ENCODE peak calls at places on chromosome 2, in nine cellular contexts. K is adrenal gland, H is breast epithelium, F is HFF-Myc, G is colonic mucosa, Z is heart left ventricle, L is lower lobe of right lung, T is fibroblast of lung, N is kidney epithelial cell. E is an unnamed sample.

GRCh38 chr2:60029248-60029883 is 524.1 kb downstream of the BCL11A start:
- DNase-seq in K (no peak), H (no peak), F (no peak), G (no peak), Z (no peak), L (no peak), T (no peak), N (no peak), E (no peak)

GRCh38 chr2:231421051-231421580 is 25.6 kb downstream of the B3GNT7 start:
- DNase-seq in K (no peak), H (no peak), F (no peak), G (no peak), Z (no peak), L (no peak), T (no peak), N (no peak), E (no peak)

GRCh38 chr2:228083131-228083530 is 98.4 kb downstream of the SPHKAP start:
- DNase-seq in K (no peak), H (no peak), F (no peak), G (no peak), Z (no peak), L (no peak), T (no peak), N (no peak), E (no peak)

GRCh38 chr2:158990397-158991209 is 22.2 kb downstream of the TANC1 start:
- DNase-seq in K (no peak), H (no peak), F (peak), G (no peak), Z (no peak), L (no peak), T (peak), N (peak), E (peak)

GRCh38 chr2:136057802-136058140 is 60.2 kb downstream of the CXCR4 start:
- DNase-seq in K (no peak), H (no peak), F (no peak), G (no peak), Z (no peak), L (no peak), T (no peak), N (no peak), E (no peak)

GRCh38 chr2:73897934-73898333 is 5.1 kb downstream of the ACTG2 start:
- DNase-seq in K (no peak), H (no peak), F (no peak), G (no peak), Z (no peak), L (no peak), T (no peak), N (no peak), E (no peak)

GRCh38 chr2:120238728-120239487 is 13.7 kb upstream of the RALB start:
- DNase-seq in K (peak), H (peak), F (no peak), G (peak), Z (peak), L (no peak), T (peak), N (no peak), E (peak)

GRCh38 chr2:223935459-223936125 is 9.5 kb downstream of the WDFY1 start:
- DNase-seq in K (no peak), H (no peak), F (no peak), G (no peak), Z (no peak), L (no peak), T (no peak), N (no peak), E (no peak)

GRCh38 chr2:186611526-186611925 is 21.7 kb downstream of the ITGAV start:
- DNase-seq in K (no peak), H (no peak), F (no peak), G (no peak), Z (no peak), L (no peak), T (no peak), N (no peak), E (no peak)

GRCh38 chr2:237012021-237012420 is 73.7 kb upstream of the COPS8 start:
- DNase-seq in K (no peak), H (no peak), F (no peak), G (no peak), Z (no peak), L (no peak), T (no peak), N (no peak), E (no peak)

GRCh38 chr2:46775722-46776121 is 139.9 kb downstream of the MCFD2 start:
- DNase-seq in K (no peak), H (no peak), F (no peak), G (no peak), Z (no peak), L (no peak), T (no peak), N (no peak), E (peak)

GRCh38 chr2:70123829-70124117 is 36.5 kb downstream of the PCBP1 start:
- DNase-seq in K (no peak), H (no peak), F (no peak), G (no peak), Z (no peak), L (no peak), T (no peak), N (no peak), E (no peak)

GRCh38 chr2:109196081-109196875 is 67.3 kb downstream of the SH3RF3 start:
- DNase-seq in K (peak), H (peak), F (no peak), G (no peak), Z (no peak), L (no peak), T (no peak), N (no peak), E (no peak)

GRCh38 chr2:112784199-112785189 is at the start of gene IL1A:
- DNase-seq in K (no peak), H (no peak), F (no peak), G (peak), Z (no peak), L (no peak), T (peak), N (no peak), E (peak)

GRCh38 chr2:44680983-44681481 is 260.5 kb upstream of the SIX3 start:
- DNase-seq in K (no peak), H (no peak), F (peak), G (no peak), Z (no peak), L (no peak), T (peak), N (no peak), E (no peak)

GRCh38 chr2:111647359-111647758 is 236.6 kb downstream of the ANAPC1 start:
- DNase-seq in K (no peak), H (no peak), F (no peak), G (no peak), Z (no peak), L (no peak), T (no peak), N (no peak), E (no peak)
- TF ChIP-seq CTCF in K (no peak), H (no peak), F (no peak), G (no peak), Z (no peak), L (no peak), T (no peak), N (no peak), E (no peak)

DNA sequence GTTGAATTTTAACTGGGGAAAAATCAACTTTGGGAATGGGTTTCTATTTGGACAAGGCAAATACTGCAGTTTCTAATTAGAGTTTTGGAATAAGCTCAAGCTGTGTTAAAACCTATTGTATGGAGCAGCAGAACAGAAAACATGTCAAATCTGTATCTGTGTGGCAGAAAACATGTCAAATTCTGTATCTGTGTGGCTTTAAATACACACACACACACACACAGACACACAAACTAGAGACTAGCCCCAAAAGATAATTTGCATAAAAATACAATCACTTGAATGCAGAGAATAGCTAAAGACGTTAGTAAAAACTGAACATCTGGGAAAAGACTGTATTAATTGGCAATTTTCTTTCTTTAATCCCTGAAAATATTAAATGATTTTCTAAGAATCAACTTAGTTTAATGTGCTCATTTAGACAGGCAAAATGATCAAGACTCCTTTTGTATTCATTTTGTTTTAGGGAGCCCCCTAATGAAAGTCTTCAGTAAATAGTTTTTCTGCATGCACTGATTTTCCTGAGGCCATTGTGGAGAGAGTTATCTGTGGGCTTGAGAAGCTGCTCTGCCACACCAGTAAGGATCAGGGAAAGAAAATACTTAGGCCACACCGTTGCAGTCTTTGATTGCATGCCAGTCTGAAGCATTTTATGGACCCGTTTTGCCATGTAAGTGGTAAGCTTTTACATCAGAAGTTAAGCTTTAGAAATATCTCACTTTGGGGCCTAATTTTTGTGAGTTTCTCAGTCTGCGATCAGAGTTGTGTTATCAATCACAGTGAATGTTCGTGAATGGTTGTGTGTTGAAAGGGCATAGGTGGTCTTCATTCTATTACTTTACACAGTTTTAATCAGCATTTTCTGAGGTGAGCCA is 2.2 kb downstream of the SPATS2L start:
- DNase-seq in K (no peak), H (no peak), F (peak), G (no peak), Z (no peak), L (no peak), T (peak), N (no peak), E (no peak)
- H3K4me3 ChIP-seq in K (peak), H (peak), F (peak), G (peak), Z (no peak), L (peak), T (peak), N (peak), E (peak)

GRCh38 chr2:1822341-1822740 is 78.0 kb upstream of the PXDN start:
- DNase-seq in K (no peak), H (no peak), F (no peak), G (no peak), Z (no peak), L (no peak), T (no peak), N (no peak), E (no peak)

GRCh38 chr2:1825046-1825445 is 80.7 kb upstream of the PXDN start:
- DNase-seq in K (no peak), H (no peak), F (no peak), G (no peak), Z (no peak), L (no peak), T (no peak), N (no peak), E (no peak)

GRCh38 chr2:1824202-1824905 is 80.0 kb upstream of the PXDN start:
- DNase-seq in K (no peak), H (no peak), F (no peak), G (no peak), Z (peak), L (no peak), T (peak), N (no peak), E (no peak)

GRCh38 chr2:1821530-1821929 is 77.2 kb upstream of the PXDN start:
- DNase-seq in K (no peak), H (no peak), F (no peak), G (no peak), Z (no peak), L (no peak), T (no peak), N (no peak), E (no peak)

DNA sequence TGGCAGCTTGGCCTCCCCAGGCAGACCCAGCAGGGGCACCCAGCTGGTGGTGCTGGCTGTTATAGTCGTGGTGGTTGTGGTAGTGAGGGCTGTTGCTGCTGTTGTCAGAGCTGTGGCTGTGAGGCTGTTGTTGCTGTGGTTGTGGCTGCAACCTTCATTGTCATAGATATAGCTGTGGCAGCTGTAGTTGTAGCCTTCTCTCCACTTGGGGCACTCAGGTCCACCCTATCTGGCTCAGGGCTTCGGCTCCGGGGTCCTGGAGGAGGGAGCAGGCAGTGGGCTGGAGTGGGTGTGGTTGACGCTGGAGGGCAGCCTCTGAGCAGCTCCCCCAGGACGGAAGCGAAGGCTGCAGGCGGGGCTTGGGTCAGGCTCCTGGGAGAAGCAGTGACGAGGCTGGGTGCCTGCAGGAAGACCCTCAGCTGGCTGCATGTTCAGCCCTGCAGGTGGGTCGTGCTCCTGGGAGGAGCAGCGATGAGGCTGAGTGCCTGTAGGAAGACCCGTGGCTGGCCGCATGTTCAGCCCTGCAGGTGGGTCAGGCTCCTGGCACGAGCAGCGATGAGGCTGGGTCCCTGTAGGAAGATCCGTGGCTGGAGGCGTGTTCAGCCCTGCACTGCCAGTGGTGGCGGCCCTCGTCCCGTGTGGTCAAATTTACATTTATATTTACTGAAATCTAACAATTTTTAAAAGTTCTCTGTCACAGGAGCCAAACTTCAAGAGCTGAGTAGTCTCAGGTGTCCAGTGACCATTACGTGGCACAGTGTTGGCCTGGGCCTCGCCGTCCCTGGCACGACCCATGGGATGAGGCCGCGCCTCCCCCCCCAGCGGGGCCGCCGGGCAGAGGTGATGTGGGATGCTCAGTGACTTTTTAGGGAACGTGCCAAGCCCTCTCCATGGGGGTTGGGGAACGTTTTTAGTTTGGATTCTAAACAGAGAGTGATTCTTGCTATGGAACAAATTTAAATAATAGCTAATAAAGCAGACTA is 79.2 kb upstream of the PXDN start:
- DNase-seq in K (no peak), H (no peak), F (no peak), G (no peak), Z (no peak), L (no peak), T (no peak), N (no peak), E (no peak)
- TF ChIP-seq CTCF in K (no peak), H (no peak), F (no peak), G (no peak), Z (no peak), L (no peak), T (no peak), N (no peak), E (no peak)

DNA sequence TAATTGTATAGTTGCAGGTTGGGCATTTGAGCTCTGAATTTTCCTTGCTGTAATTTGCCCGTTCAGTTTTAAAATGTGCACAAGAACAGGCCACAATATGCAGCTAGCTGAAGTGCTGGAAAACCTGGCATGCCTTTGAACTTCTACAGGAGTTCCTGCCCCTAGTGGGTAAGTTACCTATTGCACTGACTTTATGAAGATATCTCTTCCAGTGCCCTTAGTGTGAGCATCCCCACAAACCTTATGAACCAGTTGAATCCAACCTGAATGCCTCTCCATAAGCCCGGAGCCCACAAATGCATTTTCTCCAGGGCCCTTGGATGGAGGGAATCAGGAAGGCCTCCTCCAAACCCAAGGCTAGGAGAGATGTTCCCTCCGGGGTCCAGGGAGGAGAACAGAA is 106.8 kb downstream of the XRCC5 start:
- DNase-seq in K (no peak), H (no peak), F (peak), G (no peak), Z (no peak), L (no peak), T (peak), N (no peak), E (peak)
- H3K4me3 ChIP-seq in K (no peak), H (no peak), F (no peak), G (no peak), Z (no peak), L (no peak), T (no peak), N (no peak), E (no peak)

GRCh38 chr2:170106441-170106840 is 71.5 kb upstream of the MYO3B start:
- DNase-seq in K (no peak), H (no peak), F (no peak), G (no peak), Z (no peak), L (no peak), T (no peak), N (no peak), E (no peak)
- TF ChIP-seq CTCF in K (no peak), H (no peak), F (no peak), G (no peak), Z (no peak), L (no peak), T (no peak), N (no peak), E (no peak)

GRCh38 chr2:12720752-12721151 is 4.0 kb downstream of the TRIB2 start:
- DNase-seq in K (no peak), H (no peak), F (no peak), G (no peak), Z (no peak), L (no peak), T (no peak), N (no peak), E (no peak)

GRCh38 chr2:12718662-12719399 is 2.1 kb downstream of the TRIB2 start:
- DNase-seq in K (no peak), H (no peak), F (no peak), G (no peak), Z (no peak), L (no peak), T (peak), N (no peak), E (no peak)

GRCh38 chr2:12719400-12720104 is 2.8 kb downstream of the TRIB2 start:
- DNase-seq in K (no peak), H (no peak), F (no peak), G (no peak), Z (no peak), L (no peak), T (peak), N (no peak), E (peak)

GRCh38 chr2:12721571-12722444 is 5.1 kb downstream of the TRIB2 start:
- DNase-seq in K (no peak), H (no peak), F (no peak), G (no peak), Z (no peak), L (no peak), T (no peak), N (no peak), E (no peak)

GRCh38 chr2:12720181-12720580 is 3.4 kb downstream of the TRIB2 start:
- DNase-seq in K (no peak), H (no peak), F (no peak), G (no peak), Z (no peak), L (no peak), T (peak), N (no peak), E (no peak)
- H3K4me3 ChIP-seq in K (peak), H (peak), F (peak), G (peak), Z (peak), L (peak), T (peak), N (peak), E (peak)

DNA sequence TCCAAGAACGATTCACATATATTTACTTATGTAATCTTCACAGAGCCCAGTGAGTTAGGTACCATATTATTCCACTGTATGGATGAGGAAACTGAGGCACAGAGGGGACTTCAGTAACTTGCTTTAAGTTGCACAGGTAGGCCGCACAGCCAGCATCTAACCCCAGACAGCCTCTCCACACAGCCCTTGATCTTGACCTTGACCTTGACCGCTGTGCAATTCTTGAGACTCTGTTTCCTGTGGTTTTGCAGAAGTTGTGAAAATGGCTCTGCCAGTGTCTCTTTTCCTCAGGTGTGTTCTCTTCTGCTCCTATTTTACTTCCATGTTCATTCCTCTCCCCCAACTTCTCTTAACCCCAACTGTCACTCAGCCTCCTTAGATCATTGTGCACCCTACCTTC is 206.5 kb downstream of the SOX11 start:
- DNase-seq in K (no peak), H (no peak), F (no peak), G (no peak), Z (no peak), L (no peak), T (no peak), N (no peak), E (no peak)
- TF ChIP-seq CTCF in K (no peak), H (no peak), F (no peak), G (no peak), Z (no peak), L (no peak), T (no peak), N (no peak), E (no peak)

E was measured in foreskin fibroblast.